ENCODE peak calls at places on chromosomes 11 and 22, in nine cellular contexts. P is smooth muscle cell of the brain vasculature, W is pancreas, Q is brain microvascular endothelial cell, L is OCI-LY7, X is choroid plexus epithelial cell, A is endothelial cell, M is WTC11, B is HEK293T. D is an unnamed sample.

GRCh38 chr11:96551136-96551535 is 161.3 kb downstream of the JRKL start:
- DNase-seq in Q (no peak), W (no peak), B (no peak), A (no peak), X (no peak), M (no peak), L (no peak), P (no peak), D (no peak)

GRCh38 chr11:43582837-43583462 is 97.6 kb upstream of the HSD17B12 start:
- DNase-seq in B (no peak), P (no peak), L (no peak), M (peak), A (no peak), X (no peak), W (no peak), Q (no peak), D (peak)

GRCh38 chr11:6626971-6627761 is 7.9 kb upstream of the TPP1 start:
- DNase-seq in Q (no peak), X (no peak), A (no peak), M (no peak), B (no peak), W (no peak), L (no peak), P (no peak), D (no peak)

GRCh38 chr22:50699754-50700386 is 27.2 kb downstream of the SHANK3 start:
- DNase-seq in B (no peak), Q (no peak), L (peak), X (no peak), P (no peak), A (no peak), W (no peak), M (peak), D (peak)

GRCh38 chr22:31089101-31090100 is 8.3 kb downstream of the SMTN start:
- DNase-seq in X (peak), Q (no peak), A (peak), B (peak), P (no peak), M (peak), W (peak), L (peak), D (peak)

GRCh38 chr11:43937434-43938411 is 4.7 kb upstream of the C11orf96 start:
- DNase-seq in L (no peak), W (no peak), M (no peak), B (no peak), A (no peak), X (peak), Q (peak), P (no peak), D (no peak)

GRCh38 chr22:46377566-46378498 is 42.3 kb downstream of the TRMU start:
- DNase-seq in X (no peak), A (no peak), L (no peak), M (peak), B (no peak), Q (no peak), P (no peak), W (peak), D (peak)

GRCh38 chr11:693415-693831 is 1.6 kb downstream of the DEAF1 start:
- DNase-seq in W (no peak), Q (no peak), L (no peak), P (no peak), M (no peak), X (peak), A (no peak), B (no peak), D (peak)

GRCh38 chr11:73797457-73797856 is 9.8 kb downstream of the MRPL48 start:
- DNase-seq in A (no peak), W (peak), B (no peak), P (no peak), Q (no peak), M (no peak), L (no peak), X (no peak), D (no peak)

GRCh38 chr22:45975266-45976161 is 1.4 kb downstream of the WNT7B start:
- DNase-seq in L (no peak), X (no peak), P (no peak), Q (no peak), M (no peak), W (no peak), B (no peak), A (no peak), D (peak)

GRCh38 chr11:36222755-36223635 is 66.2 kb downstream of the COMMD9 start:
- DNase-seq in L (no peak), X (peak), B (no peak), A (no peak), P (no peak), Q (no peak), M (no peak), W (no peak), D (no peak)

GRCh38 chr22:37057796-37058510 is 6.4 kb downstream of the KCTD17 start:
- DNase-seq in M (no peak), L (no peak), P (no peak), X (no peak), A (no peak), B (no peak), W (no peak), Q (no peak), D (no peak)

GRCh38 chr22:41847300-41847699 is 14.4 kb downstream of the SREBF2 start:
- DNase-seq in P (no peak), M (no peak), A (no peak), X (no peak), W (no peak), B (no peak), L (no peak), Q (no peak), D (no peak)

D was measured in neural progenitor cell.